ENCODE peak calls at places on chromosomes 1 and 21, in four cellular contexts. D, Z, J and R are unnamed samples.

GRCh38 chr1:204257446-204257845 is 43.7 kb upstream of the GOLT1A start:
- DNase-seq in D (no peak), J (no peak), Z (no peak), R (peak)

GRCh38 chr1:169928438-169929209 is 34.9 kb upstream of the SCYL3 start:
- DNase-seq in J (peak), Z (no peak), D (peak), R (no peak)

GRCh38 chr1:23651069-23651808 is 40.4 kb upstream of the RPL11 start:
- DNase-seq in J (peak), Z (no peak), D (peak), R (no peak)

GRCh38 chr1:10830961-10831669 is 34.7 kb upstream of the CASZ1 start:
- DNase-seq in D (peak), J (no peak), Z (no peak), R (no peak)

GRCh38 chr1:13597166-13597565 is 13.5 kb downstream of the PDPN start:
- DNase-seq in J (no peak), D (no peak), Z (no peak), R (no peak)

GRCh38 chr1:189036628-189037027 is 1441.0 kb downstream of the BRINP3 start:
- DNase-seq in D (no peak), J (no peak), Z (no peak), R (no peak)

GRCh38 chr1:199122532-199123311 is 483.9 kb downstream of the PTPRC start:
- DNase-seq in J (no peak), Z (no peak), D (peak), R (no peak)

GRCh38 chr1:234955107-234955731 is 173.4 kb downstream of the TOMM20 start:
- DNase-seq in Z (peak), D (no peak), J (no peak), R (no peak)

GRCh38 chr1:175514309-175515001 is 228.9 kb downstream of the TNR start:
- DNase-seq in D (peak), Z (no peak), J (no peak), R (no peak)

GRCh38 chr1:67169496-67169895 is 3.2 kb downstream of the IL23R start:
- DNase-seq in J (no peak), Z (no peak), D (no peak), R (no peak)

GRCh38 chr1:31760901-31761470 is 3.2 kb downstream of the ADGRB2 start:
- DNase-seq in D (peak), J (peak), Z (peak), R (peak)

GRCh38 chr1:178232949-178233348 is 139.0 kb downstream of the RASAL2 start:
- DNase-seq in Z (no peak), D (peak), J (no peak), R (no peak)

GRCh38 chr1:112818990-112819689 is 104.0 kb upstream of the PPM1J start:
- DNase-seq in Z (no peak), J (peak), D (no peak), R (no peak)

GRCh38 chr1:112718691-112719418 is 3.7 kb upstream of the PPM1J start:
- DNase-seq in Z (peak), J (peak), D (peak), R (peak)

GRCh38 chr1:244370060-244370637 is 81.6 kb downstream of the ADSS2 start:
- DNase-seq in Z (no peak), J (peak), D (no peak), R (no peak)

GRCh38 chr1:239619190-239619589 is 232.8 kb downstream of the CHRM3 start:
- DNase-seq in Z (no peak), J (no peak), D (no peak), R (no peak)

GRCh38 chr1:175445661-175446060 is 253.1 kb upstream of the KIAA0040 start:
- DNase-seq in J (no peak), Z (no peak), D (no peak), R (no peak)

GRCh38 chr1:118100686-118101300 is 84.2 kb downstream of the SPAG17 start:
- DNase-seq in Z (no peak), J (no peak), D (peak), R (no peak)

GRCh38 chr21:34989337-34990151 is 59.6 kb downstream of the RUNX1 start:
- DNase-seq in Z (no peak), J (no peak), D (peak), R (no peak)

GRCh38 chr1:147669475-147670318 is 627 bp downstream of the ACP6 start:
- DNase-seq in D (peak), Z (peak), J (no peak), R (peak)

GRCh38 chr1:5913876-5914275 is 78.3 kb downstream of the NPHP4 start:
- DNase-seq in D (no peak), Z (no peak), J (no peak), R (peak)

GRCh38 chr1:66510407-66510806 is 23.5 kb upstream of the SGIP1 start:
- DNase-seq in Z (no peak), J (no peak), D (no peak), R (no peak)

GRCh38 chr1:209657140-209657879 is 5.1 kb upstream of the LAMB3 start:
- DNase-seq in Z (no peak), J (no peak), D (peak), R (no peak)

GRCh38 chr1:186102559-186103148 is 272.4 kb downstream of the TPR start:
- DNase-seq in D (peak), Z (no peak), J (no peak), R (no peak)

GRCh38 chr1:245810789-245811337 is 656.1 kb downstream of the KIF26B start:
- DNase-seq in Z (no peak), J (no peak), D (no peak), R (no peak)

GRCh38 chr21:25518491-25518911 is 88.8 kb downstream of the MRPL39 start:
- DNase-seq in D (peak), J (no peak), Z (no peak), R (no peak)

GRCh38 chr1:214548988-214549387 is 2.4 kb downstream of the PTPN14 start:
- DNase-seq in D (peak), J (no peak), Z (no peak), R (no peak)

GRCh38 chr1:181989521-181989920 is 72.0 kb downstream of the ZNF648 start:
- DNase-seq in J (no peak), D (no peak), Z (no peak), R (peak)

GRCh38 chr1:49016030-49016991 is 239.6 kb upstream of the BEND5 start:
- DNase-seq in J (no peak), Z (no peak), D (no peak), R (no peak)

GRCh38 chr1:224919508-224919907 is 10.0 kb upstream of the DNAH14 start:
- DNase-seq in Z (no peak), J (no peak), D (no peak), R (no peak)

GRCh38 chr1:246785536-246786111 is 61.4 kb downstream of the SCCPDH start:
- DNase-seq in J (no peak), D (no peak), Z (no peak), R (no peak)

GRCh38 chr21:20591294-20591693 is 406.9 kb upstream of the NCAM2 start:
- DNase-seq in D (peak), Z (no peak), J (no peak), R (no peak)

GRCh38 chr1:89104687-89105086 is 21.2 kb downstream of the GBP2 start:
- DNase-seq in D (no peak), Z (no peak), J (peak), R (no peak)

GRCh38 chr1:11281518-11282331 is 8.7 kb downstream of the UBIAD1 start:
- DNase-seq in Z (no peak), D (no peak), J (no peak), R (no peak)

GRCh38 chr1:50704126-50704525 is 255.9 kb downstream of the FAF1 start:
- DNase-seq in D (peak), J (peak), Z (peak), R (no peak)

GRCh38 chr1:217892750-217893149 is 261.6 kb downstream of the SPATA17 start:
- DNase-seq in J (no peak), Z (no peak), D (peak), R (no peak)

GRCh38 chr1:8104278-8105236 is 78.4 kb upstream of the ERRFI1 start:
- DNase-seq in Z (no peak), J (no peak), D (no peak), R (no peak)

GRCh38 chr1:94727846-94728715 is 92.1 kb upstream of the SLC44A3 start:
- DNase-seq in D (peak), Z (no peak), J (no peak), R (no peak)
- TF ChIP-seq CTCF in D (no peak), Z (no peak), J (no peak), R (no peak)

GRCh38 chr1:161132410-161133219 is at the start of gene DEDD:
- DNase-seq in Z (peak), D (peak), J (peak), R (peak)
- H3K27ac ChIP-seq in Z (peak), D (peak), J (peak), R (peak)

DNA sequence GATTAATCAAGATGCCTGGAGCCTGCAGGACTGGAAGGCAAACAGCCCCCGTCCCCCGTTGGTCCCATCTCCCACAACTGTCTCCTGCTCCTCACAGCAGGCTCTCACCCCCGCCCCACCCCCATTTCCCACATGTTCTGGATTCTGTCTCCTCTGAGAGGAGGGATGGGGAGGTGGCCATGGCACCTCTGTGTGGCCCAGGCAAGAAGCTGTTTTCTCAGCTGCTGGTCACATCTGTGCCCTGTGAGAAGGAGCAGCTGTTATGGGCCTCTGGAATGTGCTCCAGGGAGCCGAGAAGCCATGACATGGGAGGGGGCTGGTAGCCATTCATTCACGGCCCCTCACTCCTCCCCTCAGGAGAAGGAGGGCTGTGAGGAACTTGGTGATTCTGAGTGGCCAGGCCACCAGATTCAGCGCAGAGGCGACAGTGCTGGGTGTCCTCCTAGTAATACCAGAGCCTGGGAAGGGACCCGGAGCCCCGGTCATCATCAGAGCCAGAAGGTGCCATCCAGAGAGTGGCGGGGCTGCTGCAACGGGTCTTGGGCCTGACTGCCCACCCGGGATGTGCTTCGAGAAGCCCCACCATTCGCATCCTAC is 1.4 kb downstream of the NES start:
- DNase-seq in Z (no peak), J (no peak), D (no peak), R (no peak)
- H3K4me3 ChIP-seq in Z (no peak), J (no peak), D (no peak), R (peak)

GRCh38 chr1:164617607-164618564 is 58.9 kb downstream of the PBX1 start:
- DNase-seq in D (peak), Z (peak), J (peak), R (no peak)
- TF ChIP-seq CTCF in D (peak), Z (peak), J (peak), R (peak)

GRCh38 chr21:38989097-38989744 is 183.5 kb downstream of the ETS2 start:
- DNase-seq in D (no peak), J (no peak), Z (no peak), R (no peak)

GRCh38 chr21:38988211-38989096 is 182.7 kb downstream of the ETS2 start:
- DNase-seq in J (no peak), D (no peak), Z (peak), R (no peak)

GRCh38 chr21:38990424-38990794 is 184.7 kb downstream of the ETS2 start:
- DNase-seq in D (no peak), Z (no peak), J (no peak), R (no peak)

GRCh38 chr21:38987551-38988210 is 182.0 kb downstream of the ETS2 start:
- DNase-seq in Z (peak), J (no peak), D (no peak), R (no peak)

GRCh38 chr21:38989745-38990423 is 184.2 kb downstream of the ETS2 start:
- DNase-seq in J (no peak), Z (no peak), D (peak), R (no peak)
- H3K27ac ChIP-seq in J (no peak), Z (peak), D (peak), R (peak)

DNA sequence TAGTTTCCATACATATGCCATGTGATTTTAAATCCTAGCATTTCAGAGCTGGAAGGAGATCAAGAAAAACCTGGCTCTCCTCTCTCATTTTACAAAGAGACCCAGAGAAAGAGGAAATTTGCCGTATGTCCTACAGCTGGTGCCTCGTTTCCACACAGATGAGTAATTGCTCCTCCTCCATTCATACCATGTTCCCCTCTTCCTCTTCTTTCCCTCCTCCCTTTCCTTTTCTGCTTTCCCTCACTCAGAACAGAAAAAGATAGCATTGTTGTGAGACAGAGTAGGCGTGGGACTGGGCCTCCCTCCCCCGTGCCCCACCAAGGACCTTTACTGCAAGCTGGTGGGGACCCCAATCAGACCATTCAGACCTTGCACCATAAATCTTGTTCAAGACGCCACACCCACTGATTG is 13.7 kb upstream of the SLC44A3 start:
- DNase-seq in D (no peak), Z (no peak), J (no peak), R (no peak)
- H3K4me3 ChIP-seq in D (peak), Z (no peak), J (no peak), R (no peak)

GRCh38 chr1:156130578-156130942 is 16.0 kb downstream of the LMNA start:
- DNase-seq in Z (no peak), J (no peak), D (no peak), R (no peak)
- TF ChIP-seq CTCF in Z (no peak), J (no peak), D (no peak), R (peak)